ENCODE peak calls at places on chromosomes 7 and 10, in eight cellular contexts. One of them, this sample, is unnamed.
A peak's percentile ranks its signal among the peaks of the same experiment; 100 is the strongest.

GRCh38 chr10:87973635-87974034 is 110.2 kb downstream of the PTEN start:
- DNase-seq in K562: no peak
- DNase-seq in stomach: no peak
- DNase-seq in SK-N-SH: no peak
- DNase-seq in transverse colon: no peak
- DNase-seq in esophagus muscularis mucosa: no peak
- DNase-seq in sigmoid colon: no peak
- DNase-seq in tibial nerve: no peak
- DNase-seq in this sample: no peak

GRCh38 chr7:28041508-28042314 is 138.9 kb downstream of the JAZF1 start:
- DNase-seq in K562: no peak
- DNase-seq in stomach: no peak
- DNase-seq in SK-N-SH: no peak
- DNase-seq in esophagus muscularis mucosa: no peak
- DNase-seq in sigmoid colon: no peak
- DNase-seq in tibial nerve: no peak
- DNase-seq in transverse colon: no peak
- DNase-seq in this sample: no peak

GRCh38 chr10:35398355-35398754 is 62.0 kb downstream of the CCNY start:
- DNase-seq in esophagus muscularis mucosa: no peak
- DNase-seq in transverse colon: no peak
- DNase-seq in SK-N-SH: peak; percentile 39
- DNase-seq in tibial nerve: no peak
- DNase-seq in stomach: no peak
- DNase-seq in sigmoid colon: no peak
- DNase-seq in K562: no peak
- DNase-seq in this sample: no peak

GRCh38 chr10:125160856-125161569 is 650 bp upstream of the CTBP2 start:
- DNase-seq in SK-N-SH: peak; percentile 93
- DNase-seq in sigmoid colon: peak; percentile 93
- DNase-seq in esophagus muscularis mucosa: no peak
- DNase-seq in transverse colon: peak; percentile 72
- DNase-seq in stomach: peak; percentile 63
- DNase-seq in K562: peak; percentile 89
- DNase-seq in tibial nerve: no peak
- DNase-seq in this sample: peak; percentile 83

GRCh38 chr7:130632111-130632510 is 36.4 kb downstream of the COPG2 start:
- DNase-seq in SK-N-SH: no peak
- DNase-seq in transverse colon: no peak
- DNase-seq in tibial nerve: no peak
- DNase-seq in sigmoid colon: no peak
- DNase-seq in stomach: no peak
- DNase-seq in esophagus muscularis mucosa: no peak
- DNase-seq in K562: no peak
- DNase-seq in this sample: no peak

GRCh38 chr7:21412291-21412896 is 15.5 kb upstream of the SP4 start:
- DNase-seq in tibial nerve: no peak
- DNase-seq in SK-N-SH: no peak
- DNase-seq in stomach: no peak
- DNase-seq in sigmoid colon: no peak
- DNase-seq in transverse colon: no peak
- DNase-seq in esophagus muscularis mucosa: no peak
- DNase-seq in K562: peak; percentile 20
- DNase-seq in this sample: no peak

GRCh38 chr7:116834815-116835533 is 27.4 kb upstream of the CAPZA2 start:
- DNase-seq in transverse colon: peak; percentile 67
- DNase-seq in SK-N-SH: no peak
- DNase-seq in esophagus muscularis mucosa: no peak
- DNase-seq in sigmoid colon: no peak
- DNase-seq in K562: peak; percentile 30
- DNase-seq in tibial nerve: no peak
- DNase-seq in stomach: no peak
- DNase-seq in this sample: no peak

GRCh38 chr10:130361351-130362105 is 225.3 kb downstream of the GLRX3 start:
- DNase-seq in sigmoid colon: no peak
- DNase-seq in transverse colon: no peak
- DNase-seq in K562: no peak
- DNase-seq in SK-N-SH: no peak
- DNase-seq in esophagus muscularis mucosa: no peak
- DNase-seq in stomach: peak; percentile 19
- DNase-seq in tibial nerve: no peak
- DNase-seq in this sample: no peak

GRCh38 chr10:110392860-110393732 is 88.4 kb upstream of the SMNDC1 start:
- DNase-seq in K562: no peak
- DNase-seq in sigmoid colon: peak; percentile 77
- DNase-seq in transverse colon: peak; percentile 58
- DNase-seq in esophagus muscularis mucosa: no peak
- DNase-seq in stomach: no peak
- DNase-seq in tibial nerve: no peak
- DNase-seq in SK-N-SH: no peak
- DNase-seq in this sample: no peak

GRCh38 chr7:141874787-141875186 is 33.5 kb upstream of the PRSS37 start:
- DNase-seq in transverse colon: no peak
- DNase-seq in SK-N-SH: no peak
- DNase-seq in K562: no peak
- DNase-seq in stomach: no peak
- DNase-seq in sigmoid colon: no peak
- DNase-seq in tibial nerve: no peak
- DNase-seq in esophagus muscularis mucosa: no peak
- DNase-seq in this sample: no peak

GRCh38 chr10:37710831-37711616 is 146.4 kb downstream of the ZNF248 start:
- DNase-seq in transverse colon: no peak
- DNase-seq in tibial nerve: no peak
- DNase-seq in K562: no peak
- DNase-seq in sigmoid colon: no peak
- DNase-seq in SK-N-SH: no peak
- DNase-seq in esophagus muscularis mucosa: no peak
- DNase-seq in stomach: no peak
- DNase-seq in this sample: no peak

GRCh38 chr7:77328669-77329068 is 87.5 kb downstream of the GSAP start:
- DNase-seq in SK-N-SH: no peak
- DNase-seq in sigmoid colon: no peak
- DNase-seq in K562: no peak
- DNase-seq in transverse colon: no peak
- DNase-seq in esophagus muscularis mucosa: no peak
- DNase-seq in stomach: no peak
- DNase-seq in tibial nerve: no peak
- DNase-seq in this sample: no peak

GRCh38 chr10:124155781-124156401 is 62.5 kb upstream of the CHST15 start:
- DNase-seq in transverse colon: no peak
- DNase-seq in esophagus muscularis mucosa: no peak
- DNase-seq in SK-N-SH: no peak
- DNase-seq in K562: no peak
- DNase-seq in tibial nerve: no peak
- DNase-seq in stomach: no peak
- DNase-seq in sigmoid colon: peak; percentile 63
- DNase-seq in this sample: peak; percentile 64

GRCh38 chr7:82376739-82377138 is 66.8 kb downstream of the CACNA2D1 start:
- DNase-seq in sigmoid colon: no peak
- DNase-seq in stomach: no peak
- DNase-seq in esophagus muscularis mucosa: no peak
- DNase-seq in SK-N-SH: no peak
- DNase-seq in tibial nerve: no peak
- DNase-seq in K562: no peak
- DNase-seq in transverse colon: no peak
- DNase-seq in this sample: no peak

GRCh38 chr7:38478404-38478803 is 152.8 kb downstream of the AMPH start:
- DNase-seq in sigmoid colon: no peak
- DNase-seq in stomach: no peak
- DNase-seq in tibial nerve: no peak
- DNase-seq in transverse colon: no peak
- DNase-seq in SK-N-SH: no peak
- DNase-seq in K562: no peak
- DNase-seq in esophagus muscularis mucosa: no peak
- DNase-seq in this sample: no peak

GRCh38 chr7:38179719-38180333 is 1.8 kb downstream of the STARD3NL start:
- DNase-seq in transverse colon: no peak
- DNase-seq in stomach: no peak
- DNase-seq in tibial nerve: no peak
- DNase-seq in esophagus muscularis mucosa: no peak
- DNase-seq in sigmoid colon: no peak
- DNase-seq in SK-N-SH: no peak
- DNase-seq in K562: peak; percentile 50
- DNase-seq in this sample: no peak

GRCh38 chr7:45070254-45070642 is 18.5 kb downstream of the NACAD start:
- DNase-seq in transverse colon: no peak
- DNase-seq in K562: no peak
- DNase-seq in tibial nerve: no peak
- DNase-seq in sigmoid colon: no peak
- DNase-seq in esophagus muscularis mucosa: no peak
- DNase-seq in stomach: no peak
- DNase-seq in SK-N-SH: no peak
- DNase-seq in this sample: no peak

GRCh38 chr7:70925411-70926115 is 206.4 kb upstream of the GALNT17 start:
- DNase-seq in tibial nerve: no peak
- DNase-seq in sigmoid colon: no peak
- DNase-seq in SK-N-SH: no peak
- DNase-seq in K562: no peak
- DNase-seq in stomach: no peak
- DNase-seq in esophagus muscularis mucosa: no peak
- DNase-seq in transverse colon: no peak
- DNase-seq in this sample: no peak

GRCh38 chr10:34495938-34496337 is 319.2 kb downstream of the PARD3 start:
- DNase-seq in stomach: no peak
- DNase-seq in transverse colon: no peak
- DNase-seq in sigmoid colon: no peak
- DNase-seq in K562: peak; percentile 24
- DNase-seq in esophagus muscularis mucosa: no peak
- DNase-seq in tibial nerve: no peak
- DNase-seq in SK-N-SH: no peak
- DNase-seq in this sample: peak; percentile 40

GRCh38 chr7:38477333-38477732 is 153.8 kb downstream of the AMPH start:
- DNase-seq in tibial nerve: no peak
- DNase-seq in transverse colon: no peak
- DNase-seq in sigmoid colon: no peak
- DNase-seq in stomach: no peak
- DNase-seq in K562: no peak
- DNase-seq in SK-N-SH: no peak
- DNase-seq in esophagus muscularis mucosa: no peak
- DNase-seq in this sample: no peak

GRCh38 chr10:62177111-62177510 is 91.5 kb downstream of the RTKN2 start:
- DNase-seq in tibial nerve: no peak
- DNase-seq in transverse colon: no peak
- DNase-seq in SK-N-SH: no peak
- DNase-seq in K562: no peak
- DNase-seq in sigmoid colon: no peak
- DNase-seq in esophagus muscularis mucosa: no peak
- DNase-seq in stomach: no peak
- DNase-seq in this sample: no peak

GRCh38 chr10:51507476-51507875 is 191.9 kb downstream of the CSTF2T start:
- DNase-seq in sigmoid colon: no peak
- DNase-seq in K562: no peak
- DNase-seq in tibial nerve: no peak
- DNase-seq in transverse colon: no peak
- DNase-seq in esophagus muscularis mucosa: no peak
- DNase-seq in stomach: no peak
- DNase-seq in SK-N-SH: no peak
- DNase-seq in this sample: no peak

GRCh38 chr10:51508156-51508555 is 191.2 kb downstream of the CSTF2T start:
- DNase-seq in transverse colon: no peak
- DNase-seq in esophagus muscularis mucosa: no peak
- DNase-seq in tibial nerve: no peak
- DNase-seq in sigmoid colon: no peak
- DNase-seq in stomach: no peak
- DNase-seq in K562: no peak
- DNase-seq in SK-N-SH: no peak
- DNase-seq in this sample: no peak

GRCh38 chr10:51510231-51510630 is 189.2 kb downstream of the CSTF2T start:
- DNase-seq in transverse colon: no peak
- DNase-seq in tibial nerve: no peak
- DNase-seq in sigmoid colon: no peak
- DNase-seq in SK-N-SH: no peak
- DNase-seq in esophagus muscularis mucosa: no peak
- DNase-seq in K562: no peak
- DNase-seq in stomach: no peak
- DNase-seq in this sample: no peak
- TF ChIP-seq EP300 in transverse colon: no peak
- TF ChIP-seq EP300 in tibial nerve: no peak
- TF ChIP-seq EP300 in sigmoid colon: no peak
- TF ChIP-seq EP300 in SK-N-SH: no peak
- TF ChIP-seq EP300 in esophagus muscularis mucosa: no peak
- TF ChIP-seq EP300 in K562: no peak
- TF ChIP-seq EP300 in stomach: no peak
- TF ChIP-seq EP300 in this sample: no peak

GRCh38 chr7:105003875-105004510 is 10.0 kb upstream of the KMT2E start:
- DNase-seq in SK-N-SH: no peak
- DNase-seq in tibial nerve: no peak
- DNase-seq in K562: no peak
- DNase-seq in sigmoid colon: no peak
- DNase-seq in esophagus muscularis mucosa: no peak
- DNase-seq in stomach: no peak
- DNase-seq in transverse colon: no peak
- DNase-seq in this sample: no peak

GRCh38 chr7:105009667-105010537 is 4.1 kb upstream of the KMT2E start:
- DNase-seq in sigmoid colon: no peak
- DNase-seq in tibial nerve: no peak
- DNase-seq in SK-N-SH: no peak
- DNase-seq in K562: no peak
- DNase-seq in transverse colon: no peak
- DNase-seq in stomach: no peak
- DNase-seq in esophagus muscularis mucosa: no peak
- DNase-seq in this sample: no peak

GRCh38 chr7:105006367-105007139 is 7.5 kb upstream of the KMT2E start:
- DNase-seq in K562: peak; percentile 56
- DNase-seq in SK-N-SH: no peak
- DNase-seq in sigmoid colon: no peak
- DNase-seq in stomach: peak; percentile 61
- DNase-seq in esophagus muscularis mucosa: no peak
- DNase-seq in tibial nerve: no peak
- DNase-seq in transverse colon: peak; percentile 67
- DNase-seq in this sample: no peak

GRCh38 chr7:105010538-105011523 is 3.2 kb upstream of the KMT2E start:
- DNase-seq in esophagus muscularis mucosa: no peak
- DNase-seq in sigmoid colon: no peak
- DNase-seq in transverse colon: no peak
- DNase-seq in tibial nerve: no peak
- DNase-seq in stomach: no peak
- DNase-seq in SK-N-SH: no peak
- DNase-seq in K562: peak; percentile 55
- DNase-seq in this sample: no peak

GRCh38 chr7:105007298-105007697 is 6.7 kb upstream of the KMT2E start:
- DNase-seq in SK-N-SH: no peak
- DNase-seq in esophagus muscularis mucosa: no peak
- DNase-seq in tibial nerve: no peak
- DNase-seq in transverse colon: no peak
- DNase-seq in K562: no peak
- DNase-seq in stomach: no peak
- DNase-seq in sigmoid colon: no peak
- DNase-seq in this sample: no peak
- TF ChIP-seq CTCF in SK-N-SH: no peak
- TF ChIP-seq CTCF in esophagus muscularis mucosa: no peak
- TF ChIP-seq CTCF in tibial nerve: no peak
- TF ChIP-seq CTCF in transverse colon: no peak
- TF ChIP-seq CTCF in K562: no peak
- TF ChIP-seq CTCF in stomach: no peak
- TF ChIP-seq CTCF in sigmoid colon: no peak
- TF ChIP-seq CTCF in this sample: no peak

GRCh38 chr10:68955414-68955785 is 570 bp upstream of the DDX21 start:
- DNase-seq in sigmoid colon: no peak
- DNase-seq in stomach: no peak
- DNase-seq in K562: peak; percentile 75
- DNase-seq in transverse colon: peak; percentile 12
- DNase-seq in esophagus muscularis mucosa: no peak
- DNase-seq in SK-N-SH: no peak
- DNase-seq in tibial nerve: no peak
- DNase-seq in this sample: no peak
- TF ChIP-seq EP300 in sigmoid colon: no peak
- TF ChIP-seq EP300 in stomach: no peak
- TF ChIP-seq EP300 in K562: no peak
- TF ChIP-seq EP300 in transverse colon: no peak
- TF ChIP-seq EP300 in esophagus muscularis mucosa: no peak
- TF ChIP-seq EP300 in SK-N-SH: no peak
- TF ChIP-seq EP300 in tibial nerve: no peak
- TF ChIP-seq EP300 in this sample: no peak

GRCh38 chr10:12876266-12876665 is 125.2 kb downstream of the CCDC3 start:
- DNase-seq in transverse colon: no peak
- DNase-seq in tibial nerve: no peak
- DNase-seq in sigmoid colon: no peak
- DNase-seq in K562: no peak
- DNase-seq in esophagus muscularis mucosa: no peak
- DNase-seq in SK-N-SH: no peak
- DNase-seq in stomach: no peak
- DNase-seq in this sample: no peak
- TF ChIP-seq CTCF in transverse colon: no peak
- TF ChIP-seq CTCF in tibial nerve: no peak
- TF ChIP-seq CTCF in sigmoid colon: no peak
- TF ChIP-seq CTCF in K562: no peak
- TF ChIP-seq CTCF in esophagus muscularis mucosa: no peak
- TF ChIP-seq CTCF in SK-N-SH: no peak
- TF ChIP-seq CTCF in stomach: no peak
- TF ChIP-seq CTCF in this sample: no peak

This sample was measured in ovary.